ENCODE peak calls at places on chromosomes 6 and 20, in nine cellular contexts. G is mucosa of gallbladder; S is uterus; M is esophagus squamous epithelium; D is BJ; R is effector CD8-positive, alpha-beta T cell; C is EL; A is activated effector memory CD4-positive, alpha-beta T cell treated with anti-CD3 and anti-CD28 coated beads, Interleukin-2, amount 50 U/mL, for 16 hours; F is iPS-NIHi11. K is an unnamed sample.
A peak's percentile ranks its signal among the peaks of the same experiment; 100 is the strongest.

GRCh38 chr6:109349419-109349987 is 32.8 kb downstream of the CD164 start:
- DNase-seq in D (peak; percentile 10), C (peak; percentile 50), R (no peak), S (no peak), F (no peak), A (no peak), G (peak; percentile 78), M (no peak), K (no peak)

GRCh38 chr6:25389501-25389900 is 110.3 kb downstream of the CARMIL1 start:
- DNase-seq in M (no peak), S (no peak), R (no peak), D (no peak), C (peak; percentile 8), G (no peak), A (no peak), F (no peak), K (no peak)

GRCh38 chr20:47319517-47320252 is 36.8 kb downstream of the ZMYND8 start:
- DNase-seq in D (no peak), A (no peak), S (peak; percentile 69), M (no peak), C (peak; percentile 55), G (peak; percentile 84), R (no peak), F (peak; percentile 76), K (no peak)

GRCh38 chr20:23441850-23442313 is 2.4 kb downstream of the CSTL1 start:
- DNase-seq in R (peak; percentile 41), F (peak; percentile 91), M (no peak), G (peak; percentile 65), D (peak; percentile 19), C (peak; percentile 79), S (peak; percentile 56), A (peak; percentile 79), K (peak; percentile 78)

GRCh38 chr20:44866703-44867335 is 18.7 kb upstream of the YWHAB start:
- DNase-seq in M (no peak), R (no peak), A (no peak), D (no peak), F (no peak), C (no peak), S (no peak), G (no peak), K (no peak)

GRCh38 chr20:50642288-50642803 is 49.0 kb downstream of the RIPOR3 start:
- DNase-seq in A (no peak), R (no peak), M (no peak), C (no peak), G (no peak), D (no peak), F (no peak), S (no peak), K (no peak)

GRCh38 chr6:33688006-33688405 is 23.5 kb downstream of the UQCC2 start:
- DNase-seq in G (no peak), M (no peak), F (no peak), C (no peak), R (no peak), A (no peak), D (no peak), S (no peak), K (no peak)

GRCh38 chr6:90397047-90397446 is 100.4 kb upstream of the BACH2 start:
- DNase-seq in R (no peak), G (no peak), M (no peak), S (no peak), A (no peak), F (no peak), C (no peak), D (no peak), K (no peak)

GRCh38 chr6:135159531-135159930 is 21.6 kb upstream of the MYB start:
- DNase-seq in A (no peak), R (no peak), G (no peak), C (peak; percentile 49), F (no peak), M (no peak), D (no peak), S (no peak), K (no peak)

GRCh38 chr20:34322267-34323105 is 19.3 kb upstream of the AHCY start:
- DNase-seq in M (no peak), A (no peak), R (no peak), F (no peak), S (no peak), C (no peak), D (no peak), G (no peak), K (no peak)

GRCh38 chr20:56249244-56249955 is 868 bp downstream of the MC3R start:
- DNase-seq in R (no peak), D (no peak), S (no peak), F (peak; percentile 56), G (no peak), M (no peak), C (peak; percentile 16), A (no peak), K (no peak)

GRCh38 chr6:128882991-128883571 is at the start of gene LAMA2:
- DNase-seq in M (no peak), D (peak; percentile 43), A (no peak), F (peak; percentile 67), S (peak; percentile 73), G (peak; percentile 58), R (no peak), C (peak; percentile 79), K (no peak)

GRCh38 chr6:151225919-151226318 is 13.8 kb upstream of the AKAP12 start:
- DNase-seq in A (no peak), F (no peak), G (no peak), S (no peak), D (no peak), R (no peak), M (no peak), C (no peak), K (no peak)

GRCh38 chr6:134674562-134674961 is 275.3 kb downstream of the ALDH8A1 start:
- DNase-seq in M (no peak), R (no peak), C (no peak), F (no peak), S (no peak), A (no peak), D (no peak), G (no peak), K (no peak)

GRCh38 chr20:13105864-13106457 is 97.2 kb downstream of the SPTLC3 start:
- DNase-seq in S (no peak), D (no peak), C (peak; percentile 44), A (no peak), R (no peak), F (no peak), M (no peak), G (no peak), K (peak; percentile 10)

GRCh38 chr6:164690702-164691500 is 618.5 kb downstream of the C6orf118 start:
- DNase-seq in R (no peak), F (no peak), D (no peak), M (no peak), A (no peak), C (no peak), G (no peak), S (no peak), K (no peak)